ENCODE peak calls at places on chromosomes 16 and 17, in six cellular contexts. B is IMR-90, E is H9, V is trophoblast cell, R is H1, G is neuronal stem cell. L is an unnamed sample.

GRCh38 chr16:50396770-50397525 is 28.2 kb upstream of the BRD7 start:
- DNase-seq in V (peak), E (no peak), G (no peak), B (peak), R (no peak), L (no peak)

GRCh38 chr17:16962804-16963203 is 9.1 kb downstream of the TNFRSF13B start:
- DNase-seq in V (no peak), G (no peak), R (peak), B (no peak), E (peak), L (no peak)

GRCh38 chr16:85136705-85137322 is 24.5 kb upstream of the CIBAR2 start:
- DNase-seq in V (no peak), E (no peak), R (no peak), G (no peak), B (no peak), L (peak)

GRCh38 chr17:82385559-82386255 is 14.1 kb downstream of the UTS2R start:
- DNase-seq in R (no peak), E (no peak), B (no peak), V (no peak), G (no peak), L (no peak)

GRCh38 chr17:81348097-81349055 is 46.9 kb upstream of the BAHCC1 start:
- DNase-seq in V (no peak), G (no peak), E (peak), B (no peak), R (no peak), L (no peak)

GRCh38 chr17:35630530-35631148 is 43.5 kb downstream of the AP2B1 start:
- DNase-seq in R (no peak), V (no peak), E (no peak), B (peak), G (no peak), L (peak)

GRCh38 chr16:27676807-27677206 is 126.9 kb downstream of the KATNIP start:
- DNase-seq in E (no peak), B (peak), G (no peak), R (no peak), V (no peak), L (peak)

GRCh38 chr16:75909746-75910145 is 183.5 kb upstream of the CPHXL start:
- DNase-seq in V (no peak), E (no peak), G (no peak), R (no peak), B (no peak), L (no peak)

GRCh38 chr16:70160388-70160787 is 13.2 kb upstream of the CLEC18C start:
- DNase-seq in V (no peak), G (no peak), B (no peak), E (no peak), R (no peak), L (no peak)

GRCh38 chr17:59369026-59369724 is 37.7 kb downstream of the YPEL2 start:
- DNase-seq in E (no peak), B (no peak), R (no peak), V (no peak), G (no peak), L (no peak)

GRCh38 chr17:78965369-78965982 is 14.2 kb downstream of the LGALS3BP start:
- DNase-seq in E (peak), B (no peak), G (no peak), R (no peak), V (peak), L (no peak)

GRCh38 chr17:45660474-45660873 is 123.6 kb upstream of the CRHR1 start:
- DNase-seq in G (peak), B (no peak), V (no peak), E (no peak), R (no peak), L (no peak)

GRCh38 chr17:59287452-59287851 is 44.0 kb upstream of the YPEL2 start:
- DNase-seq in E (no peak), G (no peak), B (peak), V (no peak), R (no peak), L (no peak)

GRCh38 chr16:81573533-81573932 is 128.9 kb downstream of the CMIP start:
- DNase-seq in V (no peak), B (no peak), R (no peak), E (no peak), G (no peak), L (no peak)

GRCh38 chr17:79834575-79835469 is 4.4 kb downstream of the CBX4 start:
- DNase-seq in V (no peak), B (no peak), G (no peak), R (peak), E (peak), L (no peak)

GRCh38 chr17:16013943-16014407 is 14.4 kb downstream of the TTC19 start:
- DNase-seq in B (peak), V (no peak), R (no peak), E (no peak), G (no peak), L (peak)

GRCh38 chr17:17183744-17184143 is 22.4 kb downstream of the PLD6 start:
- DNase-seq in G (no peak), V (no peak), B (no peak), R (no peak), E (no peak), L (no peak)

GRCh38 chr16:56861092-56861610 is 3.9 kb upstream of the SLC12A3 start:
- DNase-seq in B (no peak), V (peak), G (no peak), E (no peak), R (no peak), L (peak)

GRCh38 chr16:31708348-31708747 is 165.3 kb upstream of the ZNF267 start:
- DNase-seq in E (no peak), B (no peak), V (no peak), R (no peak), G (no peak), L (no peak)

GRCh38 chr17:78128616-78129384 is at the start of gene TMC6:
- DNase-seq in R (peak), V (peak), E (peak), B (no peak), G (peak), L (peak)

GRCh38 chr16:89545831-89546574 is 14.5 kb upstream of the RPL13 start:
- DNase-seq in B (no peak), R (no peak), G (no peak), V (no peak), E (no peak), L (no peak)

GRCh38 chr17:38922538-38923291 is 2.7 kb upstream of the LASP1NB start:
- DNase-seq in E (peak), B (peak), R (peak), V (no peak), G (peak), L (peak)

GRCh38 chr17:39619786-39620101 is 7.0 kb upstream of the PPP1R1B start:
- DNase-seq in G (no peak), V (no peak), R (no peak), B (no peak), E (no peak), L (no peak)

GRCh38 chr16:47713225-47713595 is 252.1 kb downstream of the PHKB start:
- DNase-seq in V (peak), E (no peak), B (peak), G (no peak), R (no peak), L (peak)

GRCh38 chr17:31494259-31495048 is 103.0 kb downstream of the RAB11FIP4 start:
- DNase-seq in G (no peak), E (no peak), V (peak), B (no peak), R (no peak), L (no peak)

GRCh38 chr16:80689487-80689886 is 114.9 kb downstream of the CDYL2 start:
- DNase-seq in R (no peak), V (no peak), E (no peak), G (no peak), B (no peak), L (no peak)

GRCh38 chr17:57286372-57287105 is 30.2 kb downstream of the MSI2 start:
- DNase-seq in G (peak), R (no peak), E (no peak), B (no peak), V (peak), L (no peak)
- H2BK5ac ChIP-seq in G (no peak), R (no peak), E (no peak), B (no peak), V (no peak), L (no peak)

GRCh38 chr16:79077391-79077790 is 523.1 kb downstream of the MAF start:
- DNase-seq in E (no peak), V (no peak), B (no peak), R (no peak), G (no peak), L (no peak)

GRCh38 chr16:79081292-79082066 is 519.1 kb downstream of the MAF start:
- DNase-seq in B (no peak), G (no peak), R (no peak), V (no peak), E (no peak), L (no peak)

GRCh38 chr16:79076039-79076767 is 524.3 kb downstream of the MAF start:
- DNase-seq in R (no peak), G (no peak), B (no peak), E (no peak), V (no peak), L (no peak)

GRCh38 chr16:79082955-79083354 is 517.6 kb downstream of the MAF start:
- DNase-seq in E (no peak), B (no peak), G (no peak), R (no peak), V (no peak), L (no peak)

DNA sequence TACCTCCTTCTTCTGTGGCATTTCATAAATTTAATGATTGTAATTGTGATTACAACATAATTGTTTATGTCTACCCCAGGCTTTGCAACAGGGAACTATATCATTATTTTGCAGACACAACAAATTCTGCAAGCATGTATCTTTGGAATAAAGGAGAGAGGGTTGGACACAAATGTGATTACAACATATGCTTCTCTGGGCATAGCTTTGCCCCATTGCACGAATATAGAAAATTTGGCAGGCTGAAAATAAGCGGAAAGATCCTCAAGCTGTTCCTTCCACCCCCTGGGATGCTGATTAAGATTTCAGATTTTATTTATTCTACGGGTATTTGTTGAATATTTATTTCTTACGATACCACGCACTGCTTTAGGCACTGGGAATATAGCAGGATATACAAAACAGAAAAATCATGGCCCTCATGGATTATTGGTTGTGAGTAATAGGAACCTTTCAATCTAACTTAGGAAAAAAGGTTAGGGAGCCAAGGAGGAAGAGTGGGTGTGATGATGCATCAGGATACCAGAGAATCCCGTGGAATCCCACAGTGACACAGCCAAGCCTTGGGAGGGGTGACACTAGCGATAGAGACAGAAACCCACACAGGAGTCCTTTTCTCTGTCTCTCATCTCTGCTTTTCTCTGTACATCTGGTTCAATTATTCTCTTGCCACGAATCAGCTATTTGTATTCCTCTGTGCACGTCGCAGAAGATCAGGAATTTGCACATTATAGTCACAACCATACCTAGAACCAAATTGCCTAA is 520.7 kb downstream of the MAF start:
- DNase-seq in V (no peak), R (no peak), B (no peak), G (no peak), E (no peak), L (no peak)
- H3K14ac ChIP-seq in V (no peak), R (no peak), B (no peak), G (no peak), E (no peak), L (no peak)

DNA sequence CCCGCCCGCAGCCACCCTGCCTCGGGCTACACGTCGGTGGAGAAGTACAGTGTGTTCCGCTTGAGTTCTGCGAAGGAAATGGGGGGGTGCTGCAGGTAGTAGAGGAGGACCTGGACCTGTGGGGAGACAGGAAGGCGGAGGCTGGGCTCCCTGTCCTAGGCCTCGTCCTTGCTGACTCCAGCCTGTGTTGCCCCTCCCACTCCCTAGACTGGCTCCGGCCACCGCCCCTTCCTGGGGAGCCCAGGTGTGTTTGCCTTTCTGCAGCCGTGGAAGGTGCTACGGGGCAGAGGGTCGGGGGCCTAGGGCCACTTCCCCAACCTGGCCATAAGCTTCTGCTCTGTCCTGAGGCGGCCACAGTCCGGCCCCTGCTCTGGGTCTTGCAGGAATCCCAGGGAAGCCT is 9.1 kb downstream of the TIMM22 start:
- DNase-seq in G (no peak), V (no peak), B (no peak), E (no peak), R (no peak), L (no peak)
- H3K27ac ChIP-seq in G (no peak), V (no peak), B (no peak), E (no peak), R (no peak), L (no peak)

GRCh38 chr16:67936876-67937605 is 391 bp upstream of the PSMB10 start:
- DNase-seq in B (no peak), G (no peak), R (no peak), E (no peak), V (peak), L (no peak)
- H2BK5ac ChIP-seq in B (peak), G (no peak), R (no peak), E (no peak), V (peak), L (peak)

GRCh38 chr16:24844101-24845030 is 1.4 kb upstream of the SLC5A11 start:
- DNase-seq in V (peak), R (no peak), G (no peak), E (no peak), B (peak), L (no peak)
- H3K14ac ChIP-seq in V (peak), R (no peak), G (no peak), E (no peak), B (no peak), L (no peak)

DNA sequence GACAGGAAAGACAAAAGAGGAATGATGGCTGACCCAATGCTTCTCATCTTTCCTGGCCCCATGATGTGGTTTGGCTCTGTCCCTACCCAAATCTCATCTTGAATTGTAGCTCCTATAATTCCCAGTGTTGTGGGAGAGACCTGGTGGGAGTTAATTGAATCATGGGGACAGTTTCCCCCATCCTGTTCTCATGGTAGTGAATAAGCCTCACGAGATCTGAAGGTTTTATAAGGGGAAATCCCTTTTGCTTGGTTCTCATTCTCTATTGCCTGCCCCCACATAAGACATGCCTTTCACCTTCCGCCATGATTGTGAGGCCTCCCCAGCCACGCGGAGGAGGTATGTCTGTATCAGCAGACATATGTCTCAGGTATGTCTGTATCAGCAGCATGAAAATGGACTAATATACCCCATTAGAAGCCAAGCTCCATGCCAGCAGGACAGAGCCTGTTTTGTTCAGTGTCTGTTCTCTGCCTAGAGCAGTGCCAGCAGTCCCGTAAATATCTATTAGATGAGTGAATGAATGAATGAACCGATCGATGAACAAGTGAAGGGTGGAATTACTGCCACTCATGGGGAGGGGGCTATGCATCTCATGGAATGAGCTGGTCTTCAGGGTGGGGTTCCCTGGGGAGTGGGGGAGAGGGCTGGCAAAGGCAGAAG is 304.4 kb downstream of the SOX9 start:
- DNase-seq in V (no peak), R (no peak), E (no peak), B (no peak), G (no peak), L (no peak)
- H3K27ac ChIP-seq in V (no peak), R (no peak), E (no peak), B (no peak), G (no peak), L (no peak)

L was measured in mesenchymal stem cell.